ENCODE peak calls at places on chromosomes 16 and 17, in six cellular contexts. L, A, D, S, K and G are unnamed samples. For H3K4me1, the result is how much of the 10 kb centered on the place peaks cover.

GRCh38 chr17:62712011-62712615 is 84.6 kb downstream of the MRC2 start:
- DNase-seq in L (no peak), K (no peak), S (peak), D (no peak), A (no peak), G (peak)

GRCh38 chr17:45320931-45321461 is 4.2 kb upstream of the MAP3K14 start:
- DNase-seq in L (peak), K (no peak), S (no peak), A (no peak), D (no peak), G (no peak)

GRCh38 chr17:31400481-31400950 is 9.0 kb downstream of the RAB11FIP4 start:
- DNase-seq in D (no peak), L (no peak), K (no peak), S (no peak), A (no peak), G (no peak)

GRCh38 chr16:80151706-80152073 is 389.1 kb upstream of the DYNLRB2 start:
- DNase-seq in L (peak), D (no peak), S (no peak), A (no peak), K (no peak), G (no peak)

GRCh38 chr17:66673668-66674276 is 161.1 kb upstream of the CACNG5 start:
- DNase-seq in A (peak), S (peak), D (peak), K (peak), L (peak), G (peak)

GRCh38 chr16:1917665-1918111 is 527 bp downstream of the HS3ST6 start:
- DNase-seq in L (no peak), D (no peak), K (no peak), A (no peak), S (no peak), G (no peak)

GRCh38 chr17:14448816-14449215 is 147.9 kb downstream of the HS3ST3B1 start:
- DNase-seq in S (no peak), K (no peak), D (no peak), L (no peak), A (no peak), G (no peak)

GRCh38 chr17:41986634-41987033 is 20.0 kb downstream of the CNP start:
- DNase-seq in S (no peak), K (no peak), D (no peak), L (no peak), A (no peak), G (no peak)

GRCh38 chr17:48051278-48051677 is 3.1 kb downstream of the NFE2L1 start:
- DNase-seq in S (no peak), L (no peak), D (no peak), A (no peak), K (no peak), G (no peak)

GRCh38 chr17:68357886-68358285 is 66.6 kb downstream of the ARSG start:
- DNase-seq in D (no peak), S (no peak), K (no peak), A (no peak), L (no peak), G (no peak)

GRCh38 chr17:35930211-35931065 is at the start of gene RDM1:
- DNase-seq in A (peak), L (peak), D (peak), S (peak), K (peak), G (peak)

GRCh38 chr16:89945654-89946053 is 2.9 kb upstream of the DEF8 start:
- DNase-seq in A (no peak), S (no peak), K (peak), L (peak), D (no peak), G (peak)

GRCh38 chr16:24508614-24509013 is 30.8 kb upstream of the RBBP6 start:
- DNase-seq in K (no peak), D (no peak), S (no peak), A (no peak), L (no peak), G (no peak)

GRCh38 chr17:75087558-75088453 is at the start of gene SLC16A5:
- DNase-seq in K (peak), L (peak), D (peak), A (peak), S (peak), G (peak)

GRCh38 chr16:26649646-26650045 is 417.1 kb upstream of the C16orf82 start:
- DNase-seq in S (no peak), L (no peak), K (no peak), D (no peak), A (no peak), G (no peak)

GRCh38 chr16:4409081-4409932 is 7.1 kb downstream of the CORO7 start:
- DNase-seq in K (no peak), A (no peak), S (no peak), L (no peak), D (no peak), G (no peak)

GRCh38 chr17:43848601-43849000 is 1.6 kb downstream of the CD300LG start:
- DNase-seq in L (no peak), A (no peak), S (no peak), D (no peak), K (no peak), G (no peak)

GRCh38 chr17:61179316-61179715 is 220.3 kb upstream of the TBX2 start:
- DNase-seq in K (no peak), A (peak), L (no peak), D (no peak), S (no peak), G (no peak)

GRCh38 chr17:62757518-62757951 is 50.6 kb downstream of the MARCHF10 start:
- DNase-seq in L (no peak), S (no peak), K (no peak), D (no peak), A (no peak), G (no peak)

GRCh38 chr16:65769776-65770438 is 596.6 kb upstream of the CDH5 start:
- DNase-seq in D (no peak), L (no peak), A (no peak), S (no peak), K (no peak), G (no peak)

GRCh38 chr17:31811021-31811565 is 48.0 kb downstream of the COPRS start:
- DNase-seq in D (no peak), S (no peak), K (no peak), A (no peak), L (no peak), G (no peak)

GRCh38 chr17:48539177-48539576 is 5.7 kb downstream of the HOXB2 start:
- DNase-seq in S (no peak), L (no peak), A (no peak), K (no peak), D (no peak), G (no peak)

GRCh38 chr17:48841395-48841831 is 10.6 kb downstream of the CALCOCO2 start:
- DNase-seq in A (no peak), D (peak), K (no peak), L (peak), S (peak), G (peak)

GRCh38 chr17:69975808-69976207 is 99.2 kb upstream of the KCNJ16 start:
- DNase-seq in L (no peak), A (no peak), K (no peak), D (no peak), S (no peak), G (no peak)

GRCh38 chr16:89561195-89562026 is 929 bp downstream of the RPL13 start:
- DNase-seq in D (no peak), A (no peak), S (no peak), L (peak), K (no peak), G (no peak)

GRCh38 chr17:34464812-34465211 is 101.8 kb upstream of the CCL1 start:
- DNase-seq in K (no peak), A (no peak), S (no peak), L (no peak), D (no peak), G (no peak)

GRCh38 chr17:27457731-27458523 is 1.7 kb downstream of the KSR1 start:
- DNase-seq in L (no peak), D (no peak), S (no peak), A (peak), K (no peak), G (peak)

GRCh38 chr17:69448431-69449102 is 34.1 kb downstream of the MAP2K6 start:
- DNase-seq in S (no peak), L (peak), K (no peak), A (peak), D (no peak), G (peak)

GRCh38 chr16:74591914-74592650 is 14.8 kb downstream of the GLG1 start:
- DNase-seq in S (no peak), L (no peak), A (no peak), K (no peak), D (no peak), G (no peak)

GRCh38 chr17:32383926-32384434 is 34.0 kb downstream of the ZNF207 start:
- DNase-seq in L (no peak), D (no peak), K (no peak), S (no peak), A (no peak), G (no peak)

GRCh38 chr16:4649744-4650442 is 25.3 kb downstream of the MGRN1 start:
- DNase-seq in A (no peak), K (no peak), L (peak), S (no peak), D (no peak), G (no peak)

GRCh38 chr17:74430706-74431567 is 951 bp upstream of the GPRC5C start:
- DNase-seq in S (peak), L (peak), A (peak), K (peak), D (no peak), G (peak)

GRCh38 chr16:1615761-1616160 is 3.6 kb downstream of the CRAMP1 start:
- DNase-seq in A (no peak), S (no peak), K (no peak), L (no peak), D (no peak), G (no peak)

GRCh38 chr16:82439678-82440293 is 187.0 kb upstream of the CDH13 start:
- DNase-seq in A (no peak), S (no peak), L (peak), K (peak), D (no peak), G (no peak)

GRCh38 chr16:20854963-20855362 is 45.2 kb downstream of the DCUN1D3 start:
- DNase-seq in D (no peak), L (no peak), A (no peak), K (no peak), S (no peak), G (no peak)

GRCh38 chr16:85561248-85562101 is 51.6 kb upstream of the GSE1 start:
- DNase-seq in D (no peak), A (no peak), S (no peak), L (no peak), K (no peak), G (no peak)
- H3K4me1 ChIP-seq in D (under half), A (under half), S (under half), L (under half), K (under half), G (under half)

DNA sequence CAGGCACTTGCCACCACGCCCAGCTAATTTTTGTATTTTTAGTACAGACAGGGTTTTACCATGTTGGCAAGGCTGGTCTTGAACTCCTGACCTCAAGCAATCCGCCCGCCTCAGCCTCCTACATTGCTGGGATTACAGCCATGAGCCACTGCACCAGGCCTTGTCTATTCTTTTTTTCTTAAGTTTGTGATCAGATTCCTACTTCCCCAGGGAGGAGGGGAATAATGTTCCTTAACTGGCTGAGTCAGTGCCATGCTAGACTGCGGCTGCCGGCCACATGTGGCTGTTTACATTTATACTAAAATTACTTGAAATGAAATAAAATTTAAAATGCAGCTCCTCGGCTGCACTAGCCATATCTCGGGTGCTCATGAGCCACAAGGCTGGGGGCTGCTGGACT is 27.8 kb upstream of the USP36 start:
- DNase-seq in S (no peak), D (no peak), K (no peak), A (no peak), L (no peak), G (no peak)
- H3K4me1 ChIP-seq in S (under half), D (under half), K (under half), A (under half), L (under half), G (under half)

DNA sequence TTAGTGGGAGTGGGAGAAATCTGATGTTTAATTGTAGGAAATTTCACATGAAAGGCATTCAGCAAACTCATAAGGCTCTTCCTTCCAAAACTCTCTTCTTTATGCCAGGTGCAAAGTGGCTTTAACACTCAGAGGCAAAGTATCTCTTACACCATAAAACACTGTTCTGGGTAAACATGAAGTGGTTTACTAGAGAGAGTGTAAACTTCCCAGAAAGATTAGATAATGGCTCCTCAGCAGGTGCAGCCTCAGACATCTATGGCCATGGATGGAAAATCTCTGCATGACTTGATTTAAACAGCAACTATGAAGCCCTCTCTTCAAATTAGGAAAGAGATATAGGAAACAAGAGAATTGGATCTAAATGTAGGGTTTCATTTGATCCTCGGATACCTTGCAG is 583.1 kb upstream of the SALL1 start:
- DNase-seq in S (no peak), K (no peak), L (no peak), A (no peak), D (no peak), G (no peak)
- H3K4me1 ChIP-seq in S (under half), K (under half), L (under half), A (under half), D (under half), G (under half)

GRCh38 chr16:57388359-57389086 is 16.0 kb upstream of the CCL17 start:
- DNase-seq in S (no peak), A (no peak), L (peak), K (no peak), D (no peak), G (no peak)
- H3K4me1 ChIP-seq in S (under half), A (under half), L (under half), K (under half), D (under half), G (under half)

DNA sequence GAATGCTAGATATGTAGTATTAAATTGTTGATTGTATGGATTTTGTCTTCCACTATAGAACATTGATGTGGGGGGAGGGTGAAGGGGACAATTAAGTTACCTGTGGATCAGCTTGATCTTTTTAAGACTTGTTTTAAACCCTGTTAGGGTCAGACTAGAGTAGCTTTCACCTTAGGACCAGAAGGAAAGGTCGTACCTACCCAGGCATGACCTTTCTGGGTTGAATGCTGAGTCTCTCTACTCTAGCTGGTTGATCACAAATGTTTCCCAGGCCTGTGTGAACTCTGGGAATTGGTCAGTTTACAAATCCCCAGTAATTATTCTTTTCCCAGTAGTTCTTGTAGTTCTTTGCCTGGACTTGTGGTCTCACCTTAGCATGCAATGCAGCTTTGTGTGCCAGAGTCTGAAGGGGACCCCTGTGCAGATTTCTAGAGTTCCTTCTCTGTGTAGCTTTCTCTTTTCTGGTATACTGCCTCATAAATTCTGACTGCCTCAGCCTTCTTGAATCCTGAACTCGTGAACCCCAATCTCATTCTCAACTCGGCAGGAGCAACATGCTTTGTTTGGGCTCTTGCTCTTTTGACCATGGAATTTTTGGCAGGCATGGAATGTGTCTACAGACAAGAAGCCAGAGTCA is 54.0 kb downstream of the VMP1 start:
- DNase-seq in K (no peak), S (no peak), L (no peak), A (peak), D (no peak), G (no peak)
- H3K4me1 ChIP-seq in K (under half), S (under half), L (under half), A (under half), D (under half), G (under half)

DNA sequence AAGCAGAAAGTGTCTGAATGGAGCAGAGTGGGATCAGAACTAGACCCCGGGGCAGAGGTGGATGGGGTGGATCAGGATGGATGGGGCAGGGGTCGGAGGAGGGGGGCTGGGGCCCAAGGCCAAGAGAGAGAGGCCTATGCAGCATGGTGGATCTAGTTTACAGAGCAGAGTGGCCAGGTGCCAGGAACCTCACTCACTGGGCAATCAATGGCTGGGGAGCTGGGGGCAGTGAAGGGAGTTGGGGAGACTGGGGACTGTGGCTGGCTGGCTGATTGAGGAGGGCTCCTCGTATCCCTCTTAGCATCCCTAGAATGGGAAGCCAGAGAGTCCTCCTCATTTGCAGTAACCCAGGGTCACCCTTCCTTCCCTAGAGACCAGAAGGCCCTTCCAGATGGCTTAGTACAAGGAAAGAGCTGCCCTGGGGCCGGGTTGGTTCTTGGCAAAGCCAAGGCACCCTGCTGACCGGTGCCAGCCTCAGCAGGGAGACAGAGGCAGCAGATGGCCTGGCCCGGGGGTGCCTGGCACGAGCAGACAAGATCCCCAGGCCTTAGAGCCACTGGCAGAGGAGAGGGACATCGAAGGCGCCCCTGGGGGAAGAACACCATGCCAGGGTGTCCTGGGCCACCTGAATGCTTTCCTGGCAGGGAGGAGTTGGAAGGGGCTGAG is 36.8 kb downstream of the SRCIN1 start:
- DNase-seq in K (no peak), D (no peak), S (no peak), A (no peak), L (no peak), G (no peak)
- H3K4me1 ChIP-seq in K (under half), D (under half), S (under half), A (under half), L (under half), G (under half)

GRCh38 chr17:1091190-1091534 is 88.6 kb downstream of the ABR start:
- DNase-seq in D (no peak), S (no peak), K (no peak), A (no peak), L (no peak), G (no peak)

GRCh38 chr17:1083451-1084187 is 86.7 kb downstream of the TIMM22 start:
- DNase-seq in K (no peak), A (no peak), D (no peak), S (no peak), L (peak), G (no peak)

GRCh38 chr17:1089915-1090314 is 89.9 kb downstream of the ABR start:
- DNase-seq in L (no peak), S (no peak), K (peak), D (no peak), A (no peak), G (no peak)

GRCh38 chr17:1090454-1091189 is 89.2 kb downstream of the ABR start:
- DNase-seq in L (no peak), D (no peak), S (no peak), A (no peak), K (no peak), G (no peak)

GRCh38 chr17:1087381-1088241 is 90.7 kb downstream of the TIMM22 start:
- DNase-seq in D (no peak), K (peak), A (no peak), L (peak), S (peak), G (peak)
- H3K4me1 ChIP-seq in D (under half), K (under half), A (under half), L (under half), S (under half), G (under half)

DNA sequence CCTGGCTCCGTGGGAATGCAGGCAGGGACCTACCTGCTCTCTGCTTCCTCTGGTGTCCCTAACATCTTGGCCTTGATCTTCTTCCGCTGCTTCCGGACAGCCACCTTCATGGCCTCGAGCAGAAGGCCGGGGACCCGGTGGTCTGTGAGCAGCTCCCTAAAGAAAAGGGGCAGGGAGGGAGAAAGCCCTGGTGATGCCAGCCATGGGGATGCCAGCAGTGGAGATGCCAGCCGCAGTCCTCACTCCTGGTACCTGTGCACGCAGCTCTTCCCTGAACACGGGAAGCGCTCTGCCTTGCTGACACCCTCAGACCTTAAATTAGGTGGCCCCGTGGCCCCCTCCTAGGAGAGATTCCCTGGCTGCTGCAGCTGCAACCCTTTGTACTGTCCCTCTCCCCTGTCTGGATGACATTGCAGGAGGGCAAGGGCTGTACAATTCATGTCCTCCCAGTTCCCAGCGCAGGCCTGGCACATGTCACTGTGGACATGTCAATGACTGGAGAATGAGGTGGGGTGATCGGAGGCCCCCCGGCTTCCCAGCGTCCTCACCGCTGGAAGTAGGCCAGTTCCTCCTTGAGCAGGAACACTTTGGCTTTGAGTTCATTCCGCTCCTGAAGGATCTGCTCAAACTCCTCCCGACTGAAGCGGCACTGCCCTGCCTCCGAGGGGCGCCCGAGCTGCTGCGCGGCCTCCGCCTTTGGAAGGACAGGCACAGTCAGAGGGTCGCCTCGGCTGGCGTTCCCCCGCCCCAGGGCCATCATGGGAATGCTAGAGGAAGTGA is 1.7 kb downstream of the RILP start:
- DNase-seq in K (peak), S (peak), L (peak), A (no peak), D (no peak), G (no peak)
- H3K4me1 ChIP-seq in K (under half), S (under half), L (under half), A (under half), D (under half), G (under half)